ENCODE peak calls at places on chromosomes 7 and 10, in four cellular contexts. R, N, S and B are unnamed samples. For H3K4me1 and H3K27me3, the result is how much of the 10 kb centered on the place peaks cover.

GRCh38 chr10:126702181-126702580 is 31.7 kb upstream of the C10orf90 start:
- DNase-seq in R (no peak), N (no peak), S (no peak), B (no peak)

GRCh38 chr10:27242951-27243551 is 2.5 kb upstream of the ACBD5 start:
- DNase-seq in R (peak), N (peak), S (no peak), B (peak)

GRCh38 chr7:32049599-32049998 is 20.6 kb downstream of the PDE1C start:
- DNase-seq in R (no peak), N (no peak), S (no peak), B (no peak)

GRCh38 chr7:55261386-55261770 is 103.8 kb upstream of the LANCL2 start:
- DNase-seq in R (no peak), N (no peak), S (no peak), B (no peak)

GRCh38 chr7:40680657-40681056 is 545.9 kb downstream of the SUGCT start:
- DNase-seq in R (peak), N (no peak), S (no peak), B (peak)

GRCh38 chr7:48887500-48887899 is 36.8 kb upstream of the CDC14C start:
- DNase-seq in R (peak), N (peak), S (no peak), B (peak)

GRCh38 chr10:124590216-124591122 is 128.8 kb downstream of the LHPP start:
- DNase-seq in R (peak), N (peak), S (peak), B (no peak)

GRCh38 chr7:128963327-128963757 is 25.6 kb downstream of the IRF5 start:
- DNase-seq in R (peak), N (no peak), S (no peak), B (peak)

GRCh38 chr10:31745612-31746376 is 182.8 kb downstream of the ARHGAP12 start:
- DNase-seq in R (peak), N (no peak), S (no peak), B (peak)

GRCh38 chr7:50264908-50265307 is 39.6 kb upstream of the IKZF1 start:
- DNase-seq in R (peak), N (no peak), S (no peak), B (peak)

GRCh38 chr10:31383810-31384588 is 65.0 kb downstream of the ZEB1 start:
- DNase-seq in R (no peak), N (no peak), S (no peak), B (no peak)

GRCh38 chr7:138170959-138171703 is 94.9 kb downstream of the AKR1D1 start:
- DNase-seq in R (no peak), N (no peak), S (no peak), B (no peak)

GRCh38 chr10:11546581-11546980 is 64.9 kb downstream of the USP6NL start:
- DNase-seq in R (no peak), N (no peak), S (no peak), B (peak)

GRCh38 chr10:110857265-110858158 is 14.2 kb upstream of the PDCD4 start:
- DNase-seq in R (no peak), N (no peak), S (peak), B (peak)
- H3K27ac ChIP-seq in R (no peak), N (no peak), S (no peak), B (no peak)

GRCh38 chr10:5618829-5619228 is 47.6 kb downstream of the ASB13 start:
- DNase-seq in R (no peak), N (peak), S (peak), B (no peak)

GRCh38 chr10:5619366-5620211 is 46.8 kb downstream of the ASB13 start:
- DNase-seq in R (no peak), N (no peak), S (no peak), B (no peak)

GRCh38 chr10:5617521-5617920 is 48.9 kb downstream of the ASB13 start:
- DNase-seq in R (no peak), N (no peak), S (no peak), B (no peak)

GRCh38 chr10:5616871-5617270 is 49.5 kb downstream of the ASB13 start:
- DNase-seq in R (no peak), N (no peak), S (peak), B (no peak)

DNA sequence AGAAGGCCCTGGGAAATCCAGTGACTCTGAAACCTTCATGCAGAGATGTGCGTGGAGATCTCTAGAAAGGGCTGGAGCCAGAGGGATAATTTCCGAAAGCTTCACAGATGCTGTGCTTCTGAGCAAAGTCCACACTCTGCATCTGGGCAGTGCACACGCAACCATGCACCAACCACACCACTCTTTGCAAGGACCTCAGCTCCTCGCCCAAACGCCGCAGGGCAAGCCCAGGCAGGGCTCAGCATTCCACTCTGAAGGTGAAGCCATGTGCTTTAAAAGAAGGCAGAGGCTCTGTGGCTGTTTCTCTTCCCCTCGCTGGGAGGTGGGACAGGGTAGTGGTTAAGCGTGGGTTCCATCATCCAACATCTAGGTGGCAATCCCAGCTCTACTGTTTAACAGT is 48.4 kb downstream of the ASB13 start:
- DNase-seq in R (peak), N (no peak), S (no peak), B (peak)
- H3K4me1 ChIP-seq in R (half or more), N (under half), S (under half), B (under half)

GRCh38 chr10:117556356-117556755 is 13.8 kb downstream of the EMX2 start:
- DNase-seq in R (no peak), N (no peak), S (no peak), B (no peak)

GRCh38 chr10:117555863-117556262 is 13.3 kb downstream of the EMX2 start:
- DNase-seq in R (no peak), N (no peak), S (no peak), B (no peak)

GRCh38 chr10:117553815-117554172 is 11.2 kb downstream of the EMX2 start:
- DNase-seq in R (no peak), N (no peak), S (no peak), B (peak)

GRCh38 chr10:117554371-117554770 is 11.8 kb downstream of the EMX2 start:
- DNase-seq in R (no peak), N (no peak), S (no peak), B (no peak)

DNA sequence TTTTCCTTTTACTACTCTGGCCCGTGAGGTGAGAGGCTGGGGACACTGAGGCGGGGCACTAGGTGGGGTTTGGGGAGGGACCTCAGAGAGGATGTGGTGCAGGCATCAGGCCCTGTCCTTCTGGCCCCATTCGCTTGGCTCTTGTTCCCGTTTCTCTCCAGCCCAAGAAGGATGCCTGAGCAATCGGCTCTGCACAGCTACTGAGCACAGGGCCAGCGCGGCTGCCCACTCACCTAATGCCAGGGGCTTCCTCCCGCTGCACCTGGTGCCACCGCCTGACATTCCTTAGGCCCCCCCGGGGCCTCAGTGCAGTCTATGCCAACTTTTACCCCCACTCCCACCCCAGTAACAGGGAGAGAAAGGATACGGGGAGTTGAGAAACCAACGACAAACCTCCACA is 12.5 kb downstream of the EMX2 start:
- DNase-seq in R (no peak), N (no peak), S (no peak), B (no peak)
- H3K27me3 ChIP-seq in R (half or more), N (under half), S (under half), B (half or more)

GRCh38 chr7:7943951-7944350 is 24.6 kb upstream of the GLCCI1 start:
- DNase-seq in R (peak), N (no peak), S (no peak), B (peak)

GRCh38 chr7:7944619-7945282 is 23.8 kb upstream of the GLCCI1 start:
- DNase-seq in R (no peak), N (peak), S (no peak), B (peak)

GRCh38 chr7:7953761-7954160 is 14.8 kb upstream of the GLCCI1 start:
- DNase-seq in R (no peak), N (no peak), S (no peak), B (no peak)

GRCh38 chr7:7946486-7946885 is 22.1 kb upstream of the GLCCI1 start:
- DNase-seq in R (no peak), N (no peak), S (no peak), B (peak)

GRCh38 chr7:7948233-7948632 is 20.4 kb upstream of the GLCCI1 start:
- DNase-seq in R (no peak), N (no peak), S (no peak), B (no peak)
- H3K27ac ChIP-seq in R (no peak), N (no peak), S (no peak), B (no peak)

GRCh38 chr10:103123282-103124033 is 69.6 kb downstream of the NT5C2 start:
- DNase-seq in R (no peak), N (no peak), S (no peak), B (no peak)
- H3K4me1 ChIP-seq in R (under half), N (half or more), S (under half), B (under half)

DNA sequence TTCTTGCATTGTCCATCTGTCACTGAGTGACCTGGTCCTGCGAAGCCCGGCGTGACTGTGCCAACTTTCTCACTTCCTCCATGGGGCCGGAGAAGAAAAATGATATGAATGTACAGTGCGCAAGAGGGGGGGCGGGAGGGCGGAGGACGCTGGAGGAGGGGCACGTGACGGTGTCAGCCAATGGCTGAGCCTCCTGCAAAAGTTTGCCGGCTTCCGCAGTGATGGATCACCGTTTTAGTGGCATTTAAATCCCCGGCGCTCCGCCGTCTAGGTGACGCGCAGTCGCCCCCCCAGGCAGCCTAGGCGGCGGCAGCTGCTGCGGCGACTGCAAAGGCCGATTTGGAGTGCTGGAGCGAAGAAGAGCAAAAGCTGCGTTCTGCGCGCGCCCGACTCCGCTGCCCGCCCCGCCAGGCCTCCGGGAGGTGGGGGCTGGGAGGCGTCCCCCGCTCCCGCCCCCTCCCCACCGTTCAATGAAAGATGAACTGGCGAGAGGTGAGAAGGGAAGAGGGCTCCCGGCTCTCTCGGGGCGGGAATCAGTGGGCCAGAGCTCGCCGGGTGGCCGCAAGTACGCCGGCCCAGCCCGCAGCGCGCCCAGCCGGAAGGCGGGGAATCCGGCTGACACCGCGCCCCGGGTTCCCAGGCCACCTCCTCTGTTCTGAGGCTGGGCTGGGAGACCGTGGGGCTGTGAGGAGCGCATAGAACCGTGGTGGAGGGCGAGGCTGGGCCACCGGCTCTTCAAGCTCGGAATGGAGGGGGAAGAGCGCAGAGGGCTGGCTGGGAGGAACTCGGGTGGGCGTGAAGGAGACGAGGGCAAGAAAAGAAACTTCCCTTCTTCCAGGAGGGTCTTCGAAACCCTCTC is at the start of gene HOXA1:
- DNase-seq in R (peak), N (peak), S (peak), B (peak)
- H3K27me3 ChIP-seq in R (under half), N (under half), S (under half), B (under half)

GRCh38 chr7:35658602-35659201 is 36.2 kb downstream of the HERPUD2 start:
- DNase-seq in R (no peak), N (no peak), S (no peak), B (no peak)
- H3K27ac ChIP-seq in R (no peak), N (no peak), S (no peak), B (no peak)

DNA sequence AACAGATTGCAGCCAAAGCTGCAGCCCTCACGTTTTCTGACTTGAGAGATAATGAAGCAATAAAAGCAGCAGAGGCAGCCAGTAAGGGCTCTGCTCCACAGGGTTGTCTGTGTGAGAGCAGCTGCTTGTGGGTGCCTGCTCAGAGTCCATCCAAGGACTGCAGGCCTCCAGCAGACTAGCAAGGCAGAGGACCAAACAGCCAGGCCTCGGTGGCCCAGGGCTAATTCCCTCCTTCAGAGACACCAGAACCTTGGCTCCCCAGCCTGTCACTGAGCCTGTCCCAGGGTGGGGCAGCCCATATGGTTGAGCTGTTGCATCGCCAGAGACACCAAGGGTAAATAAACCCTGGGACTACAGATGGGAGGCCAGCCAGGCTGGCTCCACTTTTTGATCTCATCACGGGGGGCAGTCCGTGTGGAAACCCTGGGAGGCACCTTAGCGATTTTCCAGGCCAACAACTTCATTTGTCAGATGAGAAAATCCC is 229.2 kb downstream of the WDR11 start:
- DNase-seq in R (no peak), N (no peak), S (no peak), B (no peak)
- H3K4me1 ChIP-seq in R (under half), N (under half), S (half or more), B (under half)

GRCh38 chr7:155362380-155363145 is 64.9 kb downstream of the INSIG1 start:
- DNase-seq in R (no peak), N (no peak), S (no peak), B (no peak)

GRCh38 chr7:155361363-155361680 is 63.6 kb downstream of the INSIG1 start:
- DNase-seq in R (no peak), N (no peak), S (no peak), B (no peak)

GRCh38 chr7:155363146-155363539 is 65.5 kb downstream of the INSIG1 start:
- DNase-seq in R (no peak), N (no peak), S (no peak), B (no peak)

GRCh38 chr7:155360495-155361362 is 63.1 kb downstream of the INSIG1 start:
- DNase-seq in R (no peak), N (no peak), S (no peak), B (no peak)

GRCh38 chr7:155361947-155362346 is 64.3 kb downstream of the INSIG1 start:
- DNase-seq in R (no peak), N (no peak), S (no peak), B (no peak)
- H3K27me3 ChIP-seq in R (under half), N (half or more), S (under half), B (half or more)